ENCODE peak calls at places on chromosome 20, in seven cellular contexts. One of them, this sample, is unnamed.

GRCh38 chr20:17570347-17571152 is 675 bp downstream of the DSTN start:
- DNase-seq in NB4: peak
- DNase-seq in AG20443: peak
- DNase-seq in T-helper 9 cell: peak
- DNase-seq in stimulated activated CD8-positive, alpha-beta memory T cell treated with anti-CD3 and anti-CD28 coated beads, Interleukin-4, amount 100 ng/mL, for 1 hour: no peak
- DNase-seq in H1: peak
- DNase-seq in globus pallidus: peak
- DNase-seq in this sample: peak

GRCh38 chr20:4552075-4552474 is 169.6 kb upstream of the PRND start:
- DNase-seq in NB4: no peak
- DNase-seq in H1: no peak
- DNase-seq in stimulated activated CD8-positive, alpha-beta memory T cell treated with anti-CD3 and anti-CD28 coated beads, Interleukin-4, amount 100 ng/mL, for 1 hour: no peak
- DNase-seq in globus pallidus: no peak
- DNase-seq in AG20443: no peak
- DNase-seq in T-helper 9 cell: no peak
- DNase-seq in this sample: no peak

GRCh38 chr20:51945177-51945576 is 142.9 kb upstream of the SALL4 start:
- DNase-seq in T-helper 9 cell: no peak
- DNase-seq in NB4: no peak
- DNase-seq in H1: no peak
- DNase-seq in AG20443: no peak
- DNase-seq in globus pallidus: no peak
- DNase-seq in stimulated activated CD8-positive, alpha-beta memory T cell treated with anti-CD3 and anti-CD28 coated beads, Interleukin-4, amount 100 ng/mL, for 1 hour: no peak
- DNase-seq in this sample: no peak

GRCh38 chr20:52209154-52209571 is 17.6 kb upstream of the ZFP64 start:
- DNase-seq in H1: peak
- DNase-seq in stimulated activated CD8-positive, alpha-beta memory T cell treated with anti-CD3 and anti-CD28 coated beads, Interleukin-4, amount 100 ng/mL, for 1 hour: no peak
- DNase-seq in T-helper 9 cell: no peak
- DNase-seq in globus pallidus: no peak
- DNase-seq in NB4: no peak
- DNase-seq in AG20443: no peak
- DNase-seq in this sample: no peak

GRCh38 chr20:44532248-44532980 is 10.5 kb upstream of the SERINC3 start:
- DNase-seq in T-helper 9 cell: no peak
- DNase-seq in stimulated activated CD8-positive, alpha-beta memory T cell treated with anti-CD3 and anti-CD28 coated beads, Interleukin-4, amount 100 ng/mL, for 1 hour: no peak
- DNase-seq in globus pallidus: no peak
- DNase-seq in NB4: no peak
- DNase-seq in AG20443: no peak
- DNase-seq in H1: no peak
- DNase-seq in this sample: no peak

GRCh38 chr20:57185188-57185743 is 81.2 kb downstream of the BMP7 start:
- DNase-seq in H1: no peak
- DNase-seq in AG20443: no peak
- DNase-seq in NB4: no peak
- DNase-seq in globus pallidus: no peak
- DNase-seq in stimulated activated CD8-positive, alpha-beta memory T cell treated with anti-CD3 and anti-CD28 coated beads, Interleukin-4, amount 100 ng/mL, for 1 hour: no peak
- DNase-seq in T-helper 9 cell: no peak
- DNase-seq in this sample: no peak

GRCh38 chr20:59816146-59816743 is 117.2 kb downstream of the SYCP2 start:
- DNase-seq in H1: no peak
- DNase-seq in T-helper 9 cell: no peak
- DNase-seq in globus pallidus: no peak
- DNase-seq in NB4: no peak
- DNase-seq in AG20443: no peak
- DNase-seq in stimulated activated CD8-positive, alpha-beta memory T cell treated with anti-CD3 and anti-CD28 coated beads, Interleukin-4, amount 100 ng/mL, for 1 hour: no peak
- DNase-seq in this sample: no peak

GRCh38 chr20:50743087-50743486 is 11.7 kb downstream of the PARD6B start:
- DNase-seq in NB4: no peak
- DNase-seq in T-helper 9 cell: no peak
- DNase-seq in H1: no peak
- DNase-seq in globus pallidus: no peak
- DNase-seq in AG20443: no peak
- DNase-seq in stimulated activated CD8-positive, alpha-beta memory T cell treated with anti-CD3 and anti-CD28 coated beads, Interleukin-4, amount 100 ng/mL, for 1 hour: no peak
- DNase-seq in this sample: no peak

GRCh38 chr20:9141070-9141469 is 72.2 kb downstream of the PLCB4 start:
- DNase-seq in T-helper 9 cell: no peak
- DNase-seq in H1: no peak
- DNase-seq in AG20443: no peak
- DNase-seq in globus pallidus: no peak
- DNase-seq in stimulated activated CD8-positive, alpha-beta memory T cell treated with anti-CD3 and anti-CD28 coated beads, Interleukin-4, amount 100 ng/mL, for 1 hour: no peak
- DNase-seq in NB4: no peak
- DNase-seq in this sample: no peak

GRCh38 chr20:45368221-45368980 is 5.4 kb downstream of the SYS1 start:
- DNase-seq in NB4: peak
- DNase-seq in globus pallidus: no peak
- DNase-seq in AG20443: no peak
- DNase-seq in T-helper 9 cell: no peak
- DNase-seq in H1: no peak
- DNase-seq in stimulated activated CD8-positive, alpha-beta memory T cell treated with anti-CD3 and anti-CD28 coated beads, Interleukin-4, amount 100 ng/mL, for 1 hour: no peak
- DNase-seq in this sample: peak